ENCODE peak calls at places on chromosome 2, in ten cellular contexts. X, D, P, H, C, F, Z, L, V and O are unnamed samples. For H3K4me1, the result is how much of the 10 kb centered on the place peaks cover.

GRCh38 chr2:98457045-98457696 is 12.5 kb downstream of the INPP4A start:
- DNase-seq in X (no peak), D (no peak), P (no peak), H (peak), C (no peak), F (no peak), Z (no peak), L (no peak), V (peak), O (no peak)

GRCh38 chr2:190947711-190948251 is 66.2 kb downstream of the STAT1 start:
- DNase-seq in X (peak), D (no peak), P (peak), H (peak), C (no peak), F (no peak), Z (no peak), L (peak), V (peak), O (no peak)

GRCh38 chr2:14577843-14578242 is 54.7 kb upstream of the LRATD1 start:
- DNase-seq in X (no peak), D (no peak), P (no peak), H (no peak), C (no peak), F (no peak), Z (no peak), L (no peak), V (no peak), O (no peak)

GRCh38 chr2:33903701-33904100 is 304.6 kb upstream of the FAM98A start:
- DNase-seq in X (no peak), D (no peak), P (no peak), H (no peak), C (no peak), F (no peak), Z (no peak), L (no peak), V (no peak), O (no peak)

GRCh38 chr2:150476809-150477302 is 10.6 kb downstream of the RND3 start:
- DNase-seq in X (no peak), D (no peak), P (no peak), H (no peak), C (no peak), F (no peak), Z (no peak), L (no peak), V (peak), O (no peak)

GRCh38 chr2:239778042-239778811 is 246.9 kb downstream of the NDUFA10 start:
- DNase-seq in X (no peak), D (peak), P (no peak), H (no peak), C (no peak), F (no peak), Z (no peak), L (no peak), V (no peak), O (no peak)

GRCh38 chr2:43539991-43540860 is 55.6 kb downstream of the THADA start:
- DNase-seq in X (no peak), D (peak), P (no peak), H (peak), C (peak), F (no peak), Z (no peak), L (no peak), V (peak), O (peak)

GRCh38 chr2:176136375-176137248 is 7.1 kb downstream of the HOXD8 start:
- DNase-seq in X (peak), D (no peak), P (no peak), H (peak), C (no peak), F (no peak), Z (no peak), L (peak), V (no peak), O (peak)

GRCh38 chr2:148906136-148906535 is 31.1 kb downstream of the KIF5C start:
- DNase-seq in X (peak), D (no peak), P (no peak), H (no peak), C (no peak), F (no peak), Z (no peak), L (no peak), V (no peak), O (no peak)

GRCh38 chr2:5560981-5561380 is 131.2 kb upstream of the SOX11 start:
- DNase-seq in X (no peak), D (peak), P (no peak), H (no peak), C (peak), F (no peak), Z (no peak), L (no peak), V (peak), O (peak)

GRCh38 chr2:31240406-31241365 is 6.7 kb downstream of the EHD3 start:
- DNase-seq in X (no peak), D (no peak), P (no peak), H (no peak), C (no peak), F (no peak), Z (no peak), L (no peak), V (no peak), O (no peak)

GRCh38 chr2:70391259-70391658 is 89.4 kb upstream of the FAM136A start:
- DNase-seq in X (no peak), D (no peak), P (no peak), H (no peak), C (no peak), F (no peak), Z (no peak), L (no peak), V (no peak), O (no peak)

GRCh38 chr2:37582911-37583310 is 88.5 kb downstream of the CDC42EP3 start:
- DNase-seq in X (peak), D (no peak), P (no peak), H (no peak), C (no peak), F (no peak), Z (no peak), L (no peak), V (no peak), O (no peak)

GRCh38 chr2:201813996-201814845 is 7.9 kb downstream of the CDK15 start:
- DNase-seq in X (no peak), D (no peak), P (no peak), H (peak), C (no peak), F (no peak), Z (no peak), L (no peak), V (no peak), O (no peak)

GRCh38 chr2:43367014-43367782 is 140.8 kb upstream of the ZFP36L2 start:
- DNase-seq in X (no peak), D (no peak), P (no peak), H (no peak), C (no peak), F (no peak), Z (no peak), L (no peak), V (no peak), O (no peak)

GRCh38 chr2:154697422-154698237 is 865 bp upstream of the KCNJ3 start:
- DNase-seq in X (peak), D (peak), P (no peak), H (peak), C (no peak), F (peak), Z (no peak), L (peak), V (no peak), O (no peak)

GRCh38 chr2:35504419-35504818 is 851.2 kb upstream of the CRIM1 start:
- DNase-seq in X (no peak), D (no peak), P (no peak), H (no peak), C (no peak), F (no peak), Z (no peak), L (no peak), V (no peak), O (no peak)

GRCh38 chr2:119292226-119292625 is 68.6 kb downstream of the STEAP3 start:
- DNase-seq in X (peak), D (no peak), P (no peak), H (peak), C (no peak), F (no peak), Z (no peak), L (no peak), V (peak), O (no peak)

GRCh38 chr2:104434363-104434792 is 419.5 kb upstream of the POU3F3 start:
- DNase-seq in X (no peak), D (no peak), P (peak), H (no peak), C (no peak), F (no peak), Z (no peak), L (peak), V (no peak), O (peak)

GRCh38 chr2:176158306-176158643 is 1.2 kb downstream of the HOXD3 start:
- DNase-seq in X (no peak), D (no peak), P (no peak), H (no peak), C (no peak), F (no peak), Z (no peak), L (peak), V (no peak), O (no peak)

GRCh38 chr2:37394263-37394662 is 49.8 kb downstream of the QPCT start:
- DNase-seq in X (no peak), D (no peak), P (no peak), H (no peak), C (no peak), F (no peak), Z (no peak), L (no peak), V (no peak), O (no peak)

GRCh38 chr2:197183355-197183754 is 127.2 kb downstream of the ANKRD44 start:
- DNase-seq in X (no peak), D (no peak), P (no peak), H (no peak), C (no peak), F (no peak), Z (no peak), L (no peak), V (peak), O (no peak)

GRCh38 chr2:2913601-2914120 is 464.0 kb downstream of the EIPR1 start:
- DNase-seq in X (no peak), D (peak), P (no peak), H (no peak), C (no peak), F (no peak), Z (no peak), L (no peak), V (no peak), O (no peak)

GRCh38 chr2:161237397-161238263 is 70.6 kb upstream of the PSMD14 start:
- DNase-seq in X (peak), D (peak), P (peak), H (peak), C (peak), F (peak), Z (no peak), L (peak), V (peak), O (peak)

GRCh38 chr2:1501196-1501851 is 88.1 kb downstream of the TPO start:
- DNase-seq in X (no peak), D (peak), P (no peak), H (no peak), C (no peak), F (no peak), Z (no peak), L (no peak), V (no peak), O (no peak)

GRCh38 chr2:43127208-43127940 is 99.0 kb downstream of the ZFP36L2 start:
- DNase-seq in X (peak), D (no peak), P (peak), H (peak), C (no peak), F (no peak), Z (peak), L (peak), V (no peak), O (peak)

GRCh38 chr2:102801858-102802699 is 40.2 kb downstream of the TMEM182 start:
- DNase-seq in X (no peak), D (no peak), P (no peak), H (no peak), C (no peak), F (no peak), Z (no peak), L (no peak), V (no peak), O (no peak)

GRCh38 chr2:72723769-72724370 is 102.0 kb downstream of the EXOC6B start:
- DNase-seq in X (no peak), D (no peak), P (no peak), H (no peak), C (no peak), F (no peak), Z (no peak), L (no peak), V (no peak), O (no peak)

GRCh38 chr2:84741182-84741822 is 139.6 kb downstream of the TRABD2A start:
- DNase-seq in X (peak), D (no peak), P (peak), H (peak), C (no peak), F (no peak), Z (peak), L (peak), V (peak), O (no peak)

GRCh38 chr2:83689402-83689801 is 769.7 kb downstream of the SUCLG1 start:
- DNase-seq in X (no peak), D (no peak), P (no peak), H (no peak), C (no peak), F (no peak), Z (no peak), L (no peak), V (no peak), O (no peak)

GRCh38 chr2:207239754-207240494 is 74.2 kb upstream of the KLF7 start:
- DNase-seq in X (no peak), D (no peak), P (peak), H (peak), C (no peak), F (no peak), Z (no peak), L (no peak), V (peak), O (no peak)

GRCh38 chr2:199207011-199207410 is 250.7 kb downstream of the SATB2 start:
- DNase-seq in X (no peak), D (no peak), P (no peak), H (no peak), C (no peak), F (no peak), Z (no peak), L (no peak), V (no peak), O (no peak)

GRCh38 chr2:16554184-16554583 is 111.5 kb downstream of the CYRIA start:
- DNase-seq in X (no peak), D (no peak), P (no peak), H (no peak), C (no peak), F (no peak), Z (no peak), L (no peak), V (peak), O (no peak)

GRCh38 chr2:54020793-54021414 is 50.1 kb upstream of the PSME4 start:
- DNase-seq in X (no peak), D (no peak), P (no peak), H (no peak), C (no peak), F (no peak), Z (no peak), L (no peak), V (no peak), O (no peak)

GRCh38 chr2:218005028-218005427 is 2.2 kb upstream of the TNS1 start:
- DNase-seq in X (no peak), D (no peak), P (no peak), H (no peak), C (no peak), F (no peak), Z (no peak), L (no peak), V (no peak), O (no peak)
- H3K4me1 ChIP-seq in X (half or more), D (half or more), P (under half), H (under half), C (under half), F (under half), Z (under half), L (under half), V (under half), O (under half)

GRCh38 chr2:29310665-29311348 is 195.6 kb downstream of the CLIP4 start:
- DNase-seq in X (no peak), D (no peak), P (no peak), H (no peak), C (no peak), F (no peak), Z (no peak), L (no peak), V (no peak), O (no peak)
- H3K4me1 ChIP-seq in X (under half), D (under half), P (under half), H (under half), C (under half), F (under half), Z (under half), L (under half), V (under half), O (under half)

GRCh38 chr2:105794926-105795574 is 50.3 kb downstream of the NCK2 start:
- DNase-seq in X (no peak), D (no peak), P (no peak), H (no peak), C (no peak), F (no peak), Z (no peak), L (no peak), V (no peak), O (no peak)
- H3K4me1 ChIP-seq in X (under half), D (half or more), P (half or more), H (under half), C (under half), F (under half), Z (half or more), L (under half), V (under half), O (half or more)

DNA sequence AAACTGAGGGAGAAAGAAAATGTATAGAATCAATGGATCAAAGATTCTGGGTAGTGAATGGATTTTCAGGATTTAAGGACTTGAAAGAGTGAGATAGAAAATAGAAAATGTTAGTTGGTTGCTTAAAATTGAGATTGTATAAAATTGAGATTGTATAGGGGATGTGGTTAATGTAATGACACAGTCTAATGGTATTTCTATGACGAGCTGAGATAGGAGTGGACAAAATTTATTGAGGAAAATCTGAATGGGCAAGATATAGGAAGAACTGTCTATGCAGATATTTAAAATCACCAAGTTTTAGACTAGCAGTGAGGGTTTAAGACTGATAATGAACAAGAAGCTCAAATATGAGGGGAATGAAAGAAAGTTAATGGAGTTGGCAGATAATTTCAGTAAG is 406.6 kb downstream of the NYAP2 start:
- DNase-seq in X (no peak), D (no peak), P (no peak), H (no peak), C (no peak), F (no peak), Z (no peak), L (no peak), V (peak), O (no peak)
- H3K4me1 ChIP-seq in X (under half), D (under half), P (under half), H (under half), C (under half), F (under half), Z (under half), L (under half), V (under half), O (under half)

GRCh38 chr2:60531638-60532216 is 21.7 kb downstream of the BCL11A start:
- DNase-seq in X (no peak), D (no peak), P (no peak), H (no peak), C (no peak), F (no peak), Z (no peak), L (peak), V (no peak), O (no peak)

GRCh38 chr2:60532421-60532820 is 21.0 kb downstream of the BCL11A start:
- DNase-seq in X (no peak), D (no peak), P (no peak), H (no peak), C (no peak), F (no peak), Z (no peak), L (no peak), V (no peak), O (no peak)

GRCh38 chr2:60529111-60529510 is 24.3 kb downstream of the BCL11A start:
- DNase-seq in X (no peak), D (no peak), P (no peak), H (no peak), C (no peak), F (no peak), Z (no peak), L (no peak), V (no peak), O (no peak)

GRCh38 chr2:60530228-60530627 is 23.2 kb downstream of the BCL11A start:
- DNase-seq in X (no peak), D (no peak), P (no peak), H (no peak), C (no peak), F (no peak), Z (no peak), L (no peak), V (no peak), O (no peak)

GRCh38 chr2:60530660-60531276 is 22.7 kb downstream of the BCL11A start:
- DNase-seq in X (no peak), D (no peak), P (no peak), H (peak), C (peak), F (no peak), Z (no peak), L (peak), V (no peak), O (no peak)
- H3K4me1 ChIP-seq in X (under half), D (under half), P (under half), H (half or more), C (under half), F (under half), Z (under half), L (under half), V (under half), O (under half)

GRCh38 chr2:189613077-189613636 is 32.6 kb upstream of the SLC40A1 start:
- DNase-seq in X (no peak), D (no peak), P (no peak), H (peak), C (peak), F (no peak), Z (no peak), L (peak), V (peak), O (no peak)
- H3K4me1 ChIP-seq in X (under half), D (under half), P (under half), H (under half), C (under half), F (under half), Z (under half), L (under half), V (under half), O (under half)

DNA sequence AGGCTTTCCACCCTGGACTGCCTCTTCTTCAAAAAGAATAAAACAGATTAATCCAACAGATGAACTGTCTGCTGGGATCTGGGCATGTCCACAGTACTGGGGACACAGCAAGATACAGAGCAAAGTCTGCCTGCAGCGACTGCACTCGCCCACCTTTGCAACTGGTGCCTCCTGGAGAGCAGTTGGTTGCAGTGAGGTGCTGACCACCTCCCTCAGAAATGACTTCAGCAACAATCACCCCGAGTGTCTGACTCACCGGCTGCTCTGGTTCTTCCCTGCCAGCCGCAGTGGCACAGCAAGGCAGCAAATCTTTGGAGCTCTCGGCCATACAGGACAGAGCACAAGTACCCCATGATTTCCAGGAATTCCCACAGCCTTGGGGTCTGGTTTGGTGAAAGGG is 179.7 kb downstream of the ANAPC1 start:
- DNase-seq in X (no peak), D (no peak), P (no peak), H (peak), C (no peak), F (no peak), Z (no peak), L (no peak), V (peak), O (no peak)
- H3K4me1 ChIP-seq in X (under half), D (under half), P (under half), H (under half), C (under half), F (under half), Z (under half), L (under half), V (under half), O (under half)

DNA sequence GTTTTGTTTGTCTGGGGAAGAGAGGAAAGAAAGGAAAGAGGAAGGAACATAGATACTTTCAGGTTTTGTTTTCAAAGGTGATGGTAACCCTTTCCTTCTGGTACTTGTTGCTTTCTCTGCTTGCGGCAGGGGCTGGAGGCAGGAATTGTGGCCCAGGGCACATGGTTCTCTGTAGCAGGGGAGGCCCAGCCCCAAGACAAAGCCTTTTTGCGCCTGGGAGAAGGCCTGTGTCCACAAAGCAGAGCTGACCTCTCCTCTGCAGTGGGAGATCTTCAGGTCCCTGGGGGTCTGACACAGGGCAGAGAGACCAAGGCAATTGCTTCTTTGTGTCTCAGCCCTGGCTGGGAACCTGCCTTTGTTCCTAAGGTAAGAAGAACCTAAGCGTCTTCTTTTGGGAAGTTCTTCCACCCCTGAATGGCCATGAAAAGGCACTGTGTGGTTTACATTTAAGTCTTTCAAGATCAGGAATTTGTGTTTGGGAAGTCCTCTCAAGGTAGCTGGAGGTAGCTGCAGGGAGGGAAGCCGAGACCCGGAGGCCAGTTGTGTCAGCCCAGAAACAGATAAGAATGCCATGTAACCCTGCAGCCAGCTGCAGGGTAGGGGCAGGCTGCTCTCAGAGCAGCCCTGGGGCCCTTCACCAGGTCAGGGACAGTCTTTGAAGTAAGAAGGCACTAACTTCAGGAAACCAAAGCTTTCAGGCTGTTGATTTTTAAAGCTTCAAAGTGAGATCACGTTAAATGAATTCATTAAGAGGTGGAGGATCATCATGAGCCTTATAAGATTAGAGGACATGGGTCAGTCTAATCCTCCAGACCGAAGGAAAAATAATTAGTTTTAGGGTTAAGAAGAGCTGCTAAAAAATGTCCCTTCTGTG is 119.3 kb downstream of the STPG4 start:
- DNase-seq in X (no peak), D (no peak), P (no peak), H (no peak), C (no peak), F (no peak), Z (no peak), L (peak), V (no peak), O (no peak)
- H3K4me1 ChIP-seq in X (under half), D (half or more), P (under half), H (under half), C (under half), F (under half), Z (under half), L (under half), V (half or more), O (half or more)